ENCODE peak calls at places on chromosomes 3 and 15, in four cellular contexts. One of them, this sample, is unnamed.
A peak's percentile ranks its signal among the peaks of the same experiment; 100 is the strongest.

GRCh38 chr3:171850968-171851600 is 7.9 kb downstream of the TMEM212 start:
- DNase-seq in PC-3: no peak
- DNase-seq in K562: no peak
- DNase-seq in stomach: no peak
- DNase-seq in this sample: no peak

GRCh38 chr3:11558918-11559815 is 84.5 kb downstream of the VGLL4 start:
- DNase-seq in K562: no peak
- DNase-seq in stomach: no peak
- DNase-seq in PC-3: no peak
- DNase-seq in this sample: no peak

GRCh38 chr15:70127797-70128756 is 30.4 kb upstream of the TLE3 start:
- DNase-seq in K562: no peak
- DNase-seq in stomach: no peak
- DNase-seq in PC-3: no peak
- DNase-seq in this sample: no peak

GRCh38 chr15:85583404-85584390 is 203.3 kb downstream of the AKAP13 start:
- DNase-seq in stomach: peak; percentile 66
- DNase-seq in K562: no peak
- DNase-seq in PC-3: peak; percentile 77
- DNase-seq in this sample: no peak

GRCh38 chr15:65245096-65245849 is 34.0 kb upstream of the CILP start:
- DNase-seq in K562: peak; percentile 32
- DNase-seq in PC-3: no peak
- DNase-seq in stomach: no peak
- DNase-seq in this sample: no peak

GRCh38 chr3:27484002-27484844 is at the start of gene SLC4A7:
- DNase-seq in stomach: peak; percentile 99
- DNase-seq in K562: peak; percentile 81
- DNase-seq in PC-3: peak; percentile 97
- DNase-seq in this sample: peak; percentile 97

GRCh38 chr15:31387483-31388118 is 61.0 kb downstream of the KLF13 start:
- DNase-seq in K562: no peak
- DNase-seq in PC-3: peak; percentile 70
- DNase-seq in stomach: peak; percentile 85
- DNase-seq in this sample: no peak

GRCh38 chr3:77102916-77103769 is 63.2 kb downstream of the ROBO2 start:
- DNase-seq in K562: no peak
- DNase-seq in PC-3: no peak
- DNase-seq in stomach: no peak
- DNase-seq in this sample: no peak

GRCh38 chr15:51692154-51692553 is 10.9 kb downstream of the SCG3 start:
- DNase-seq in stomach: no peak
- DNase-seq in PC-3: no peak
- DNase-seq in K562: no peak
- DNase-seq in this sample: no peak

GRCh38 chr3:53318522-53318921 is 28.8 kb downstream of the DCP1A start:
- DNase-seq in K562: no peak
- DNase-seq in PC-3: no peak
- DNase-seq in stomach: no peak
- DNase-seq in this sample: no peak

GRCh38 chr3:126982125-126982521 is 792 bp upstream of the PLXNA1 start:
- DNase-seq in K562: peak; percentile 54
- DNase-seq in PC-3: peak; percentile 7
- DNase-seq in stomach: no peak
- DNase-seq in this sample: no peak

GRCh38 chr15:63991706-63992105 is 54.6 kb downstream of the DAPK2 start:
- DNase-seq in stomach: no peak
- DNase-seq in PC-3: no peak
- DNase-seq in K562: no peak
- DNase-seq in this sample: no peak

GRCh38 chr3:139534444-139534812 is 5.1 kb downstream of the RBP1 start:
- DNase-seq in stomach: peak; percentile 37
- DNase-seq in K562: no peak
- DNase-seq in PC-3: peak; percentile 87
- DNase-seq in this sample: no peak

GRCh38 chr15:98150084-98150483 is 189.6 kb downstream of the ARRDC4 start:
- DNase-seq in PC-3: no peak
- DNase-seq in K562: no peak
- DNase-seq in stomach: no peak
- DNase-seq in this sample: no peak

GRCh38 chr3:184284696-184285095 is 8.9 kb downstream of the ECE2 start:
- DNase-seq in K562: peak; percentile 74
- DNase-seq in PC-3: peak; percentile 81
- DNase-seq in stomach: peak; percentile 34
- DNase-seq in this sample: no peak

GRCh38 chr15:38750816-38751215 is 186.2 kb upstream of the RASGRP1 start:
- DNase-seq in stomach: no peak
- DNase-seq in K562: no peak
- DNase-seq in PC-3: no peak
- DNase-seq in this sample: no peak

GRCh38 chr3:16377847-16378302 is 112.9 kb downstream of the OXNAD1 start:
- DNase-seq in K562: peak; percentile 12
- DNase-seq in stomach: no peak
- DNase-seq in PC-3: no peak
- DNase-seq in this sample: no peak

GRCh38 chr15:29514931-29515330 is 245.3 kb upstream of the NSMCE3 start:
- DNase-seq in stomach: no peak
- DNase-seq in PC-3: no peak
- DNase-seq in K562: no peak
- DNase-seq in this sample: no peak

GRCh38 chr15:85772668-85773067 is 22.1 kb downstream of the KLHL25 start:
- DNase-seq in PC-3: no peak
- DNase-seq in stomach: peak; percentile 75
- DNase-seq in K562: no peak
- DNase-seq in this sample: no peak

GRCh38 chr15:101813803-101814534 is 2.0 kb downstream of the OR4F15 start:
- DNase-seq in PC-3: no peak
- DNase-seq in K562: no peak
- DNase-seq in stomach: no peak
- DNase-seq in this sample: peak; percentile 43

GRCh38 chr3:172181936-172182708 is 142.7 kb downstream of the FNDC3B start:
- DNase-seq in K562: peak; percentile 37
- DNase-seq in stomach: no peak
- DNase-seq in PC-3: peak; percentile 44
- DNase-seq in this sample: no peak

GRCh38 chr15:64158363-64159134 is 4.3 kb downstream of the PPIB start:
- DNase-seq in stomach: no peak
- DNase-seq in K562: no peak
- DNase-seq in PC-3: no peak
- DNase-seq in this sample: no peak

GRCh38 chr3:195153121-195153520 is 117.8 kb downstream of the XXYLT1 start:
- DNase-seq in PC-3: no peak
- DNase-seq in K562: no peak
- DNase-seq in stomach: no peak
- DNase-seq in this sample: no peak

GRCh38 chr3:79516795-79517194 is 251.0 kb downstream of the ROBO1 start:
- DNase-seq in PC-3: peak; percentile 23
- DNase-seq in stomach: no peak
- DNase-seq in K562: no peak
- DNase-seq in this sample: no peak

GRCh38 chr15:58981808-58982475 is 5.5 kb upstream of the RNF111 start:
- DNase-seq in stomach: no peak
- DNase-seq in PC-3: no peak
- DNase-seq in K562: no peak
- DNase-seq in this sample: no peak

GRCh38 chr15:60020736-60021135 is 16.6 kb downstream of the FOXB1 start:
- DNase-seq in PC-3: no peak
- DNase-seq in stomach: no peak
- DNase-seq in K562: no peak
- DNase-seq in this sample: no peak

GRCh38 chr3:46565607-46566039 is 479 bp downstream of the LRRC2 start:
- DNase-seq in K562: no peak
- DNase-seq in PC-3: no peak
- DNase-seq in stomach: no peak
- DNase-seq in this sample: no peak

GRCh38 chr15:93052090-93052892 is 36.7 kb downstream of the RGMA start:
- DNase-seq in stomach: no peak
- DNase-seq in K562: peak; percentile 46
- DNase-seq in PC-3: peak; percentile 17
- DNase-seq in this sample: no peak

GRCh38 chr3:149145926-149146325 is 16.5 kb downstream of the HPS3 start:
- DNase-seq in K562: no peak
- DNase-seq in stomach: no peak
- DNase-seq in PC-3: no peak
- DNase-seq in this sample: no peak

GRCh38 chr3:194880940-194881925 is 195.6 kb downstream of the FAM43A start:
- DNase-seq in PC-3: no peak
- DNase-seq in stomach: peak; percentile 75
- DNase-seq in K562: no peak
- DNase-seq in this sample: no peak

GRCh38 chr3:52841211-52841980 is 6.6 kb upstream of the MUSTN1 start:
- DNase-seq in K562: no peak
- DNase-seq in PC-3: no peak
- DNase-seq in stomach: no peak
- DNase-seq in this sample: no peak

GRCh38 chr3:129556890-129557736 is 14.1 kb downstream of the H1-8 start:
- DNase-seq in K562: no peak
- DNase-seq in PC-3: no peak
- DNase-seq in stomach: no peak
- DNase-seq in this sample: no peak

GRCh38 chr3:128351476-128352085 is 115.1 kb downstream of the DNAJB8 start:
- DNase-seq in stomach: no peak
- DNase-seq in PC-3: no peak
- DNase-seq in K562: no peak
- DNase-seq in this sample: no peak

GRCh38 chr3:127200086-127200691 is 7.3 kb downstream of the PRR23E start:
- DNase-seq in PC-3: no peak
- DNase-seq in stomach: no peak
- DNase-seq in K562: no peak
- DNase-seq in this sample: no peak

DNA sequence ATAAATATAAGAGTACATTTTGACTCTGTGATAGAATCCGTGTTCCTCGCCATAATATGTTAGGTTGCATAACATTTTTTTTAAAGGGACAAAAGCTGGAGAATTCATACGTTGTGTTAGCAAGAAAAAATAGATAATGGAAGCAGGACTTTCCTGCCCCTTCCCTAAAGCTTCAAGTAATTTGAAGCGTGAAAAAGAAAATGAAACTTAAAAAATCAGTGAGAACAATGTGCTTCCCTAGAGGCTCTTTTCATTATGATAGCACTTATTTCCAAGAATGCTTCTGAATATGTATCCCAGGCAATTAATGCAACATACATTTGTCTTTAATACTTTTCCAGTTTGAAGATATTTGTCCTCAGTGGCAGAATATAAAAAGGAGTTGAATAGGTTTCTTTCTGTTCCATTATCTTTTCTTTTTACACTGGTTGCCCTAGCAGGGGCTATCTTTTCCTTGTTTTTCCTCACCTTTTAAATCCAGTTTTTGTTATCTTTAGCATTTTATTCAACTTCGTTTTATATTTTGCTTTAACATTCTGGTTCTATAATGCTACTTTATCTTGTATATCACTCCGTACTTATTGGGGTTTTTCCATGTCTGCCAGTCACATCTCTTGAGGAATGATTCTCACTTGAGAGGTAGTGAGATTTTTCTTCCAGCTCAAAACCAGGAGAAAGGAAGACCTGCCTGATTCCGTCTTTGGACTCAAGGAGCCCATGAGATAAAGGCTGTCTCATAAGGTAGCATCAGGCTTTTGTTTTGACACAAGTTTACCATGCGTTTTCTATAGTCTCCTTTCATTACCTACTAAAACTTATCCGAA is 113.8 kb downstream of the MBNL1 start:
- DNase-seq in K562: no peak
- DNase-seq in stomach: no peak
- DNase-seq in PC-3: no peak
- DNase-seq in this sample: no peak
- H3K27ac ChIP-seq in K562: peak overlapping the region; percentile 35
- H3K27ac ChIP-seq in stomach: peak overlapping the region; percentile 79
- H3K27ac ChIP-seq in PC-3: no peak overlapping the region
- H3K27ac ChIP-seq in this sample: peak overlapping the region; percentile 65

GRCh38 chr3:8909160-8909559 is 54.1 kb downstream of the RAD18 start:
- DNase-seq in stomach: no peak
- DNase-seq in PC-3: no peak
- DNase-seq in K562: no peak
- DNase-seq in this sample: no peak

GRCh38 chr3:8914491-8914890 is 48.8 kb downstream of the RAD18 start:
- DNase-seq in PC-3: no peak
- DNase-seq in K562: no peak
- DNase-seq in stomach: no peak
- DNase-seq in this sample: no peak

GRCh38 chr3:8911781-8912180 is 51.5 kb downstream of the RAD18 start:
- DNase-seq in K562: no peak
- DNase-seq in PC-3: no peak
- DNase-seq in stomach: no peak
- DNase-seq in this sample: no peak
- H3K27ac ChIP-seq in K562: no peak overlapping the region
- H3K27ac ChIP-seq in PC-3: no peak overlapping the region
- H3K27ac ChIP-seq in stomach: no peak overlapping the region
- H3K27ac ChIP-seq in this sample: no peak overlapping the region

DNA sequence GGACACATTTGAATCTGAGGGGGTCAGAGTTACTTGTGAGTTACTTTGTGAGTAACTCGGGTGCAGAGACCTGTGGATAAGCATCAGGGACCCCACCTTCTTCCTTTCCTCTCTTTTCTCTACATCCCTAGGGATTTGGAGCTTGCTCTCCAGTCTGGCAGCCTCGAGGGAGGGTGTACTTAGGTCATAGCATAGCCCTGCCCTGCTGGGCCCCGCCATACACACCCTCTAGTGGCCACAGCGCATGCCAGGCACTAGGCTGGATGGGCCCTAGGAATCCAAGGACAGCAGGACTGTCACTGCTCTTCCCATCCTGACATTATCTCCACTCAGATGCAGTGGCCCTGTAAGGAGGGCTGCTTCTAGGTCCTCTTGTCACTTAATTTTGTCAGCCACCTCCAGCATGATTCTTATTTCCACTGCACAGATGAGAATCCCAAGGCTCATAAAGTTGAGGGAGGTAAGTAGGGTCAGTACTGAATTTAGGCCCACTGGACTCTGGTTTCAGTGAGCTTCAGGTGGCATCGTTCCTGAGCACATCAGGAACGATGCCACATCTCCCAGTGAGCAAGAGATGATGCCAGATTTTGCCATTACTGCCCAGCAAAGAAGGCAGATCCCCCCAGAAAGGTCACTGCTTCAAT is 3.6 kb upstream of the SMAD6 start:
- DNase-seq in K562: peak; percentile 73
- DNase-seq in PC-3: peak; percentile 75
- DNase-seq in stomach: peak; percentile 77
- DNase-seq in this sample: peak; percentile 4
- H3K27ac ChIP-seq in K562: no peak overlapping the region
- H3K27ac ChIP-seq in PC-3: no peak overlapping the region
- H3K27ac ChIP-seq in stomach: no peak overlapping the region
- H3K27ac ChIP-seq in this sample: no peak overlapping the region

GRCh38 chr3:113754486-113755159 is 7.8 kb downstream of the ATP6V1A start:
- DNase-seq in stomach: no peak
- DNase-seq in K562: no peak
- DNase-seq in PC-3: no peak
- DNase-seq in this sample: no peak

GRCh38 chr3:113747719-113748046 is 848 bp downstream of the ATP6V1A start:
- DNase-seq in K562: no peak
- DNase-seq in PC-3: peak; percentile 27
- DNase-seq in stomach: no peak
- DNase-seq in this sample: no peak

GRCh38 chr3:113751145-113751544 is 4.3 kb downstream of the ATP6V1A start:
- DNase-seq in K562: no peak
- DNase-seq in PC-3: no peak
- DNase-seq in stomach: no peak
- DNase-seq in this sample: no peak

GRCh38 chr3:113758389-113759029 is 11.7 kb downstream of the ATP6V1A start:
- DNase-seq in stomach: no peak
- DNase-seq in K562: no peak
- DNase-seq in PC-3: no peak
- DNase-seq in this sample: no peak

GRCh38 chr3:113753376-113753985 is 6.6 kb downstream of the ATP6V1A start:
- DNase-seq in PC-3: no peak
- DNase-seq in K562: no peak
- DNase-seq in stomach: no peak
- DNase-seq in this sample: no peak
- H3K27ac ChIP-seq in PC-3: no peak overlapping the region
- H3K27ac ChIP-seq in K562: no peak overlapping the region
- H3K27ac ChIP-seq in stomach: no peak overlapping the region
- H3K27ac ChIP-seq in this sample: no peak overlapping the region

This sample was measured in caudate nucleus.